ENCODE peak calls at places on chromosomes 3 and 15, in seven cellular contexts. J is GM12865; K is stimulated activated CD4-positive, alpha-beta T cell treated with anti-CD3 and anti-CD28 coated beads, Interleukin-4, amount 100 ng/mL, for 48 hours; Y is stromal cell of bone marrow; W is T47D; G is NCI-H1092; T is GM12892. N is an unnamed sample.

GRCh38 chr3:30319713-30320112 is 286.7 kb upstream of the TGFBR2 start:
- DNase-seq in J (peak), K (peak), Y (no peak), W (peak), G (no peak), T (no peak), N (peak)

GRCh38 chr3:69116897-69117296 is 5.5 kb downstream of the LMOD3 start:
- DNase-seq in J (no peak), K (no peak), Y (no peak), W (peak), G (no peak), T (no peak), N (no peak)

GRCh38 chr3:46371802-46372340 is 1.1 kb downstream of the CCR5 start:
- DNase-seq in J (no peak), K (no peak), Y (no peak), W (no peak), G (no peak), T (no peak), N (no peak)

GRCh38 chr3:98021821-98022220 is 13.3 kb downstream of the GABRR3 start:
- DNase-seq in J (no peak), K (no peak), Y (no peak), W (no peak), G (no peak), T (no peak), N (peak)

GRCh38 chr3:189214651-189215050 is 42.9 kb downstream of the TPRG1 start:
- DNase-seq in J (no peak), K (no peak), Y (no peak), W (peak), G (no peak), T (no peak), N (no peak)

GRCh38 chr15:88623061-88623460 is 1.9 kb downstream of the AEN start:
- DNase-seq in J (peak), K (no peak), Y (peak), W (no peak), G (no peak), T (no peak), N (peak)

GRCh38 chr3:105786241-105786640 is 82.6 kb downstream of the CBLB start:
- DNase-seq in J (no peak), K (no peak), Y (no peak), W (no peak), G (no peak), T (no peak), N (no peak)

GRCh38 chr15:99438691-99439523 is 126.9 kb upstream of the MEF2A start:
- DNase-seq in J (no peak), K (no peak), Y (no peak), W (no peak), G (no peak), T (no peak), N (peak)

GRCh38 chr3:141367038-141367730 is 1.1 kb upstream of the ZBTB38 start:
- DNase-seq in J (no peak), K (no peak), Y (peak), W (peak), G (no peak), T (no peak), N (peak)

GRCh38 chr3:25191703-25192102 is 236.4 kb upstream of the RARB start:
- DNase-seq in J (no peak), K (no peak), Y (no peak), W (no peak), G (no peak), T (no peak), N (no peak)

GRCh38 chr3:27629381-27629780 is 92.7 kb downstream of the EOMES start:
- DNase-seq in J (no peak), K (no peak), Y (no peak), W (no peak), G (no peak), T (no peak), N (no peak)

GRCh38 chr3:65284971-65285370 is 597.2 kb upstream of the ADAMTS9 start:
- DNase-seq in J (no peak), K (no peak), Y (peak), W (no peak), G (no peak), T (no peak), N (no peak)

GRCh38 chr15:66921319-66921718 is 144.1 kb upstream of the SMAD3 start:
- DNase-seq in J (no peak), K (no peak), Y (no peak), W (no peak), G (no peak), T (no peak), N (no peak)

GRCh38 chr15:90402230-90402629 is 14.2 kb downstream of the IQGAP1 start:
- DNase-seq in J (no peak), K (no peak), Y (peak), W (peak), G (peak), T (no peak), N (peak)

GRCh38 chr3:184498986-184499606 is 62.5 kb upstream of the EPHB3 start:
- DNase-seq in J (no peak), K (no peak), Y (no peak), W (no peak), G (no peak), T (no peak), N (no peak)

GRCh38 chr3:128800241-128801187 is 74.5 kb downstream of the RAB7A start:
- DNase-seq in J (peak), K (peak), Y (no peak), W (no peak), G (no peak), T (no peak), N (no peak)

GRCh38 chr3:188974856-188975611 is 196.7 kb upstream of the TPRG1 start:
- DNase-seq in J (peak), K (no peak), Y (peak), W (no peak), G (peak), T (no peak), N (peak)

GRCh38 chr15:91915576-91915975 is 62.1 kb downstream of the SLCO3A1 start:
- DNase-seq in J (no peak), K (no peak), Y (no peak), W (no peak), G (peak), T (no peak), N (no peak)

GRCh38 chr15:74203914-74204431 is 1.4 kb upstream of the STRA6 start:
- DNase-seq in J (no peak), K (no peak), Y (peak), W (no peak), G (peak), T (no peak), N (peak)

GRCh38 chr3:52777127-52777958 is at the start of gene ITIH1:
- DNase-seq in J (no peak), K (no peak), Y (no peak), W (no peak), G (no peak), T (no peak), N (no peak)

GRCh38 chr3:51434746-51435323 is 43.8 kb downstream of the RBM15B start:
- DNase-seq in J (peak), K (peak), Y (peak), W (peak), G (peak), T (peak), N (peak)

GRCh38 chr3:192156382-192156781 is 571.0 kb downstream of the FGF12 start:
- DNase-seq in J (no peak), K (no peak), Y (no peak), W (no peak), G (no peak), T (no peak), N (no peak)

N was measured in fibroblast of villous mesenchyme.